ENCODE peak calls at places on chromosome 6, in nine cellular contexts. F, R, W, L, I, K, X, E and Q are unnamed samples.

GRCh38 chr6:168159503-168159902 is 80.5 kb upstream of the FRMD1 start:
- DNase-seq in I (no peak), X (no peak), E (no peak), R (no peak), F (no peak), K (no peak), W (no peak), L (no peak), Q (peak)

GRCh38 chr6:28811873-28812272 is 111.9 kb downstream of the TRIM27 start:
- DNase-seq in E (no peak), R (no peak), I (peak), X (peak), K (no peak), W (no peak), F (no peak), L (no peak), Q (no peak)

GRCh38 chr6:98463038-98463437 is 371.3 kb upstream of the POU3F2 start:
- DNase-seq in X (no peak), R (no peak), I (no peak), L (no peak), F (no peak), E (no peak), K (no peak), W (no peak), Q (no peak)

GRCh38 chr6:31958412-31958740 is 395 bp downstream of the NELFE start:
- DNase-seq in F (no peak), I (no peak), L (no peak), R (no peak), E (no peak), X (no peak), K (no peak), W (no peak), Q (no peak)

GRCh38 chr6:166997768-166998255 is 1.4 kb upstream of the CEP43 start:
- DNase-seq in X (peak), F (peak), L (peak), I (peak), K (peak), W (peak), E (peak), R (peak), Q (no peak)

GRCh38 chr6:101021504-101021903 is 140.4 kb upstream of the ASCC3 start:
- DNase-seq in E (no peak), I (no peak), F (no peak), K (no peak), X (no peak), L (no peak), W (no peak), R (no peak), Q (no peak)

GRCh38 chr6:79872986-79873385 is 74.4 kb downstream of the ELOVL4 start:
- DNase-seq in F (no peak), E (no peak), R (no peak), W (no peak), X (peak), L (no peak), I (peak), K (no peak), Q (no peak)

GRCh38 chr6:79833806-79834205 is 113.5 kb downstream of the ELOVL4 start:
- DNase-seq in W (no peak), I (no peak), K (no peak), R (no peak), X (no peak), L (no peak), F (no peak), E (no peak), Q (no peak)

GRCh38 chr6:27414300-27414699 is 25.7 kb downstream of the ZNF391 start:
- DNase-seq in E (no peak), R (no peak), K (no peak), F (no peak), L (no peak), I (no peak), W (no peak), X (no peak), Q (no peak)

GRCh38 chr6:1864496-1864895 is 254.8 kb downstream of the FOXC1 start:
- DNase-seq in F (no peak), I (no peak), R (no peak), E (no peak), X (no peak), W (no peak), L (no peak), K (no peak), Q (no peak)

GRCh38 chr6:75023634-75024033 is 182.2 kb downstream of the COL12A1 start:
- DNase-seq in F (no peak), L (no peak), I (no peak), K (no peak), R (no peak), X (peak), W (no peak), E (peak), Q (no peak)

GRCh38 chr6:38184780-38185080 is 365.2 kb downstream of the ZFAND3 start:
- DNase-seq in F (no peak), R (no peak), X (no peak), W (no peak), K (peak), I (no peak), L (no peak), E (no peak), Q (peak)

GRCh38 chr6:145529582-145529981 is 205.7 kb downstream of the EPM2A start:
- DNase-seq in I (no peak), X (no peak), W (no peak), F (no peak), R (peak), K (no peak), L (no peak), E (no peak), Q (no peak)

GRCh38 chr6:53065266-53066058 is at the start of gene FBXO9:
- DNase-seq in L (peak), F (peak), E (peak), K (peak), I (peak), W (peak), X (no peak), R (peak), Q (peak)

GRCh38 chr6:25456656-25457055 is 177.5 kb downstream of the CARMIL1 start:
- DNase-seq in F (no peak), R (no peak), K (no peak), X (no peak), L (no peak), E (no peak), I (no peak), W (no peak), Q (no peak)

GRCh38 chr6:158168054-158168303 is at the start of gene SERAC1:
- DNase-seq in F (no peak), R (no peak), X (no peak), I (no peak), K (no peak), W (no peak), L (no peak), E (no peak), Q (peak)

GRCh38 chr6:45737331-45738056 is 278.2 kb downstream of the CLIC5 start:
- DNase-seq in X (no peak), W (no peak), F (no peak), L (no peak), K (no peak), R (no peak), I (no peak), E (no peak), Q (no peak)

GRCh38 chr6:82735790-82736189 is 329.9 kb downstream of the UBE3D start:
- DNase-seq in K (no peak), E (no peak), R (no peak), L (no peak), X (no peak), I (no peak), F (no peak), W (no peak), Q (no peak)

GRCh38 chr6:73722318-73723060 is 26.5 kb downstream of the CD109 start:
- DNase-seq in L (no peak), K (no peak), E (peak), W (no peak), F (no peak), I (no peak), X (peak), R (no peak), Q (no peak)

GRCh38 chr6:121630716-121631115 is 195.3 kb downstream of the GJA1 start:
- DNase-seq in R (no peak), X (no peak), F (no peak), L (no peak), K (no peak), I (no peak), W (no peak), E (peak), Q (no peak)

GRCh38 chr6:64250126-64250525 is 614.5 kb downstream of the PHF3 start:
- DNase-seq in I (no peak), X (peak), E (no peak), L (no peak), K (no peak), W (no peak), R (no peak), F (no peak), Q (no peak)

GRCh38 chr6:109743739-109744138 is 52.6 kb downstream of the FIG4 start:
- DNase-seq in R (no peak), E (peak), X (peak), L (no peak), K (no peak), I (no peak), F (no peak), W (no peak), Q (no peak)

GRCh38 chr6:160861824-160862223 is 129.7 kb upstream of the MAP3K4 start:
- DNase-seq in I (no peak), W (no peak), E (no peak), K (no peak), L (no peak), X (no peak), F (no peak), R (no peak), Q (no peak)

GRCh38 chr6:18343741-18344140 is 43.4 kb upstream of the RNF144B start:
- DNase-seq in W (no peak), I (no peak), X (peak), L (no peak), F (no peak), R (no peak), K (no peak), E (peak), Q (no peak)

GRCh38 chr6:106751501-106752252 is 122.3 kb downstream of the QRSL1 start:
- DNase-seq in W (peak), E (no peak), R (peak), I (no peak), K (no peak), F (no peak), L (no peak), X (peak), Q (no peak)

GRCh38 chr6:169035381-169036280 is 218.0 kb downstream of the THBS2 start:
- DNase-seq in F (no peak), R (no peak), I (no peak), W (no peak), K (no peak), L (no peak), E (no peak), X (peak), Q (no peak)

GRCh38 chr6:140077712-140078551 is 703.5 kb upstream of the CITED2 start:
- DNase-seq in X (peak), K (no peak), E (peak), L (no peak), I (no peak), W (no peak), F (no peak), R (no peak), Q (no peak)

GRCh38 chr6:111483736-111484654 is 977 bp upstream of the REV3L start:
- DNase-seq in E (peak), I (peak), F (peak), L (peak), W (peak), X (peak), R (peak), K (peak), Q (peak)
- TF ChIP-seq POLR2A in E (peak), I (peak), F (no peak), L (peak), W (peak), X (peak), R (no peak), K (no peak), Q (no peak)

GRCh38 chr6:126335210-126335609 is 4.7 kb upstream of the CENPW start:
- DNase-seq in R (no peak), F (no peak), L (no peak), E (no peak), X (no peak), K (no peak), W (no peak), I (no peak), Q (no peak)
- TF ChIP-seq CTCF in R (no peak), F (no peak), L (no peak), E (no peak), X (no peak), K (no peak), W (no peak), I (no peak), Q (no peak)

GRCh38 chr6:163147988-163148387 is 266.5 kb upstream of the QKI start:
- DNase-seq in L (no peak), R (no peak), E (no peak), K (no peak), X (no peak), F (no peak), I (no peak), W (no peak), Q (no peak)
- H3K4me3 ChIP-seq in L (no peak), R (no peak), E (no peak), K (no peak), X (no peak), F (no peak), I (no peak), W (no peak), Q (no peak)

GRCh38 chr6:161951139-161951538 is 677.3 kb upstream of the AGPAT4 start:
- DNase-seq in W (no peak), K (no peak), I (no peak), F (no peak), R (no peak), X (no peak), L (no peak), E (no peak), Q (no peak)
- TF ChIP-seq POLR2A in W (no peak), K (no peak), I (no peak), F (no peak), R (no peak), X (no peak), L (no peak), E (no peak), Q (no peak)

GRCh38 chr6:154408906-154409500 is 52.4 kb upstream of the IPCEF1 start:
- DNase-seq in L (no peak), R (no peak), K (no peak), W (peak), X (peak), F (no peak), E (peak), I (peak), Q (no peak)
- TF ChIP-seq CTCF in L (no peak), R (no peak), K (no peak), W (peak), X (peak), F (no peak), E (peak), I (no peak), Q (no peak)

DNA sequence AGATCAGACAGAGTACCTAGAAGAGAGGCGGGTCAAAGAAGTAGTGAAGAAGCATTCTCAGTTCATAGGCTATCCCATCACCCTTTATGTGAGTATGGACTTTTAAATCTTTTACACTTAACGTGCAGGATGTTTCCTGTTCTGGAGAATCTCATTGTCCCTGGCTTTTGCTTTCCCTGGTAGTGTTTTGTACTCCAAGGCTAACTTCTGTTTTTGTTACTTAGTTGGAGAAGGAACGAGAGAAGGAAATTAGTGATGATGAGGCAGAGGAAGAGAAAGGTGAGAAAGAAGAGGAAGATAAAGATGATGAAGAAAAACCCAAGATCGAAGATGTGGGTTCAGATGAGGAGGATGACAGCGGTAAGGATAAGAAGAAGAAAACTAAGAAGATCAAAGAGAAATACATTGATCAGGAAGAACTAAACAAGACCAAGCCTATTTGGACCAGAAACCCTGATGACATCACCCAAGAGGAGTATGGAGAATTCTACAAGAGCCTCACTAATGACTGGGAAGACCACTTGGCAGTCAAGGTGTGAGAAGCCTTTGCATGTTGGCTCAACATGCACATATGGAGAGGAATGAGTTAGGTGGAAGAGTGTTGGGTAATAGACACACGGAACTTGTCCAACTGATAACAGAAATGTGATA is 3.3 kb downstream of the HSP90AB1 start:
- DNase-seq in L (no peak), K (no peak), F (no peak), R (no peak), X (no peak), W (no peak), E (no peak), I (no peak), Q (no peak)
- H3K4me3 ChIP-seq in L (no peak), K (no peak), F (no peak), R (peak), X (no peak), W (no peak), E (no peak), I (peak), Q (no peak)